ENCODE peak calls at places on chromosomes 12 and 14, in five cellular contexts. S is NCI-H1105 treated with DMSO at 0.1 percent for 48 hours; L is neural crest cell; X is SHP77; U is stimulated activated CD4-positive, alpha-beta T cell treated with anti-CD3 and anti-CD28 coated beads, Interleukin-2, amount 100 ng/mL, for 24 hours. T is an unnamed sample.

GRCh38 chr14:69845787-69846186 is 33.4 kb upstream of the SMOC1 start:
- DNase-seq in U (no peak), L (no peak), S (no peak), X (peak), T (no peak)

GRCh38 chr12:4134833-4135597 is 138.5 kb upstream of the CCND2 start:
- DNase-seq in U (no peak), L (no peak), S (no peak), X (no peak), T (no peak)

GRCh38 chr12:81077686-81078441 is at the start of gene ACSS3:
- DNase-seq in X (no peak), S (peak), L (peak), U (no peak), T (no peak)

GRCh38 chr12:117521327-117521726 is 159.9 kb upstream of the NOS1 start:
- DNase-seq in L (no peak), X (no peak), U (no peak), S (no peak), T (no peak)

GRCh38 chr12:105977256-105978051 is 161.3 kb downstream of the NUAK1 start:
- DNase-seq in L (no peak), U (no peak), S (no peak), X (no peak), T (no peak)

GRCh38 chr14:61891810-61892209 is 129.6 kb downstream of the SNAPC1 start:
- DNase-seq in X (no peak), L (no peak), S (no peak), U (no peak), T (no peak)

GRCh38 chr12:111034911-111035577 is 114.7 kb upstream of the MYL2 start:
- DNase-seq in L (peak), U (no peak), X (no peak), S (peak), T (no peak)

GRCh38 chr12:27622436-27623185 is 73.6 kb upstream of the REP15 start:
- DNase-seq in L (no peak), S (no peak), U (no peak), X (no peak), T (no peak)

GRCh38 chr12:42498549-42499247 is 90.8 kb downstream of the PRICKLE1 start:
- DNase-seq in X (no peak), U (no peak), S (no peak), L (no peak), T (no peak)

GRCh38 chr14:53441789-53442188 is 288.7 kb upstream of the DDHD1 start:
- DNase-seq in S (no peak), L (no peak), X (no peak), U (no peak), T (no peak)

GRCh38 chr12:127546721-127547505 is 720.1 kb upstream of the TMEM132C start:
- DNase-seq in L (no peak), U (no peak), X (no peak), S (no peak), T (no peak)